ENCODE peak calls at places on chromosomes 16 and 17, in four cellular contexts. W is left cardiac atrium, Q is nucleus accumbens, N is smooth muscle cell of the brain vasculature. I is an unnamed sample.

GRCh38 chr17:80284631-80285030 is 24.0 kb downstream of the RNF213 start:
- DNase-seq in W (no peak), Q (no peak), N (no peak), I (no peak)

GRCh38 chr17:3667366-3668278 is 756 bp downstream of the TAX1BP3 start:
- DNase-seq in W (peak; percentile 94), Q (peak; percentile 81), N (peak; percentile 69), I (peak; percentile 66)

GRCh38 chr16:29806096-29806579 is at the start of gene MAZ:
- DNase-seq in W (no peak), Q (no peak), N (no peak), I (peak; percentile 68)

GRCh38 chr16:1902547-1903219 is 15.5 kb downstream of the HS3ST6 start:
- DNase-seq in W (no peak), Q (no peak), N (no peak), I (no peak)

GRCh38 chr16:89377446-89377838 is 112.9 kb downstream of the ANKRD11 start:
- DNase-seq in W (no peak), Q (no peak), N (no peak), I (no peak)

GRCh38 chr16:66273644-66274334 is 92.7 kb upstream of the CDH5 start:
- DNase-seq in W (no peak), Q (no peak), N (no peak), I (no peak)

GRCh38 chr16:79839450-79839849 is 238.9 kb upstream of the MAF start:
- DNase-seq in W (no peak), Q (no peak), N (no peak), I (no peak)

GRCh38 chr16:81005644-81006471 is 827 bp downstream of the CMC2 start:
- DNase-seq in W (no peak), Q (no peak), N (no peak), I (no peak)

GRCh38 chr16:24520983-24521382 is 18.4 kb upstream of the RBBP6 start:
- DNase-seq in W (no peak), Q (no peak), N (no peak), I (no peak)

GRCh38 chr17:72111374-72111773 is 9.4 kb upstream of the SOX9 start:
- DNase-seq in W (no peak), Q (no peak), N (no peak), I (no peak)

GRCh38 chr16:55154261-55154660 is 169.7 kb upstream of the IRX6 start:
- DNase-seq in W (no peak), Q (no peak), N (no peak), I (no peak)

GRCh38 chr16:56990407-56991286 is 1.3 kb downstream of the NLRC5 start:
- DNase-seq in W (peak; percentile 8), Q (no peak), N (no peak), I (no peak)

GRCh38 chr16:2500634-2500936 is 13.2 kb upstream of the ATP6V0C start:
- DNase-seq in W (no peak), Q (no peak), N (no peak), I (no peak)

GRCh38 chr16:53822936-53823529 is 119.1 kb downstream of the FTO start:
- DNase-seq in W (no peak), Q (no peak), N (no peak), I (no peak)

GRCh38 chr17:78977992-78978973 is 1.4 kb downstream of the LGALS3BP start:
- DNase-seq in W (no peak), Q (no peak), N (no peak), I (no peak)

GRCh38 chr16:72066747-72067146 is 3.7 kb downstream of the HPR start:
- DNase-seq in W (no peak), Q (no peak), N (peak; percentile 12), I (peak; percentile 16)

GRCh38 chr17:66636111-66636510 is 198.8 kb upstream of the CACNG5 start:
- DNase-seq in W (no peak), Q (no peak), N (no peak), I (peak; percentile 16)

GRCh38 chr16:49592507-49593422 is 219.2 kb downstream of the C16orf78 start:
- DNase-seq in W (no peak), Q (no peak), N (no peak), I (no peak)

GRCh38 chr17:51166987-51167931 is 1.0 kb downstream of the NME2 start:
- DNase-seq in W (peak; percentile 62), Q (no peak), N (no peak), I (no peak)

GRCh38 chr16:89404561-89404960 is 85.8 kb downstream of the ANKRD11 start:
- DNase-seq in W (no peak), Q (no peak), N (no peak), I (no peak)

GRCh38 chr17:76309461-76309860 is 1.4 kb upstream of the QRICH2 start:
- DNase-seq in W (no peak), Q (no peak), N (no peak), I (no peak)

GRCh38 chr16:21637032-21637968 is 15.1 kb downstream of the IGSF6 start:
- DNase-seq in W (no peak), Q (no peak), N (no peak), I (no peak)

GRCh38 chr17:48261297-48261880 is 153.8 kb downstream of the SNX11 start:
- DNase-seq in W (no peak), Q (no peak), N (no peak), I (no peak)

GRCh38 chr16:30112197-30113030 is 923 bp downstream of the GDPD3 start:
- DNase-seq in W (peak; percentile 72), Q (no peak), N (no peak), I (no peak)

GRCh38 chr17:64627797-64628196 is 34.3 kb downstream of the SMURF2 start:
- DNase-seq in W (no peak), Q (no peak), N (no peak), I (no peak)

GRCh38 chr17:50328360-50328759 is 17.6 kb upstream of the XYLT2 start:
- DNase-seq in W (no peak), Q (no peak), N (no peak), I (no peak)

GRCh38 chr16:56424404-56424765 is 960 bp downstream of the AMFR start:
- DNase-seq in W (no peak), Q (no peak), N (no peak), I (no peak)

GRCh38 chr17:45316271-45317112 is at the start of gene MAP3K14:
- DNase-seq in W (peak; percentile 78), Q (peak; percentile 71), N (no peak), I (no peak)

GRCh38 chr17:78223061-78223460 is 8.4 kb upstream of the TMEM235 start:
- DNase-seq in W (no peak), Q (no peak), N (no peak), I (no peak)

GRCh38 chr16:4347010-4347409 is 4.1 kb downstream of the PAM16 start:
- DNase-seq in W (no peak), Q (no peak), N (no peak), I (no peak)

GRCh38 chr16:20868890-20869289 is 31.3 kb downstream of the DCUN1D3 start:
- DNase-seq in W (peak; percentile 90), Q (peak; percentile 81), N (no peak), I (no peak)

GRCh38 chr17:48451489-48451888 is 21.5 kb upstream of the SKAP1 start:
- DNase-seq in W (no peak), Q (no peak), N (no peak), I (no peak)

GRCh38 chr17:47776330-47777197 is 43.5 kb downstream of the TBX21 start:
- DNase-seq in W (no peak), Q (no peak), N (no peak), I (no peak)

GRCh38 chr17:34285304-34285792 is at the start of gene CCL11:
- DNase-seq in W (no peak), Q (no peak), N (no peak), I (no peak)

GRCh38 chr16:2874584-2875362 is 8.2 kb upstream of the FLYWCH2 start:
- DNase-seq in W (peak; percentile 85), Q (peak; percentile 63), N (peak; percentile 18), I (no peak)

GRCh38 chr17:56624315-56624714 is 30.8 kb downstream of the NOG start:
- DNase-seq in W (no peak), Q (no peak), N (no peak), I (no peak)

GRCh38 chr17:82449136-82449882 is 1.2 kb downstream of the CYBC1 start:
- DNase-seq in W (peak; percentile 46), Q (no peak), N (no peak), I (no peak)

I was measured in AG09309.